ENCODE peak calls at places on chromosomes 6 and 20, in four cellular contexts. One of them, this sample, is unnamed. For H3K36me3, the result is how much of the 10 kb centered on the place peaks cover.

GRCh38 chr6:53067799-53068442 is 2.7 kb downstream of the FBXO9 start:
- DNase-seq in HCT116: no peak
- DNase-seq in transverse colon: no peak
- DNase-seq in OCI-LY7: no peak
- DNase-seq in this sample: no peak

GRCh38 chr6:129623008-129623732 is 86.8 kb downstream of the ARHGAP18 start:
- DNase-seq in HCT116: no peak
- DNase-seq in OCI-LY7: no peak
- DNase-seq in transverse colon: no peak
- DNase-seq in this sample: no peak

GRCh38 chr20:61045876-61046585 is 206.0 kb upstream of the CDH4 start:
- DNase-seq in OCI-LY7: no peak
- DNase-seq in HCT116: no peak
- DNase-seq in transverse colon: no peak
- DNase-seq in this sample: no peak

GRCh38 chr6:167737205-167737830 is 89.4 kb upstream of the AFDN start:
- DNase-seq in HCT116: no peak
- DNase-seq in OCI-LY7: no peak
- DNase-seq in transverse colon: no peak
- DNase-seq in this sample: no peak

GRCh38 chr6:41025966-41026365 is 13.1 kb downstream of the UNC5CL start:
- DNase-seq in HCT116: no peak
- DNase-seq in OCI-LY7: no peak
- DNase-seq in transverse colon: no peak
- DNase-seq in this sample: no peak

GRCh38 chr20:63066506-63067265 is 59.9 kb upstream of the BHLHE23 start:
- DNase-seq in HCT116: no peak
- DNase-seq in OCI-LY7: no peak
- DNase-seq in transverse colon: no peak
- DNase-seq in this sample: no peak

GRCh38 chr6:116595247-116595646 is 21.0 kb upstream of the RSPH4A start:
- DNase-seq in OCI-LY7: no peak
- DNase-seq in HCT116: no peak
- DNase-seq in transverse colon: no peak
- DNase-seq in this sample: no peak

GRCh38 chr20:18057106-18057993 is at the start of gene OVOL2:
- DNase-seq in HCT116: peak
- DNase-seq in OCI-LY7: no peak
- DNase-seq in transverse colon: peak
- DNase-seq in this sample: no peak

GRCh38 chr6:168197636-168198301 is 118.8 kb upstream of the FRMD1 start:
- DNase-seq in OCI-LY7: no peak
- DNase-seq in transverse colon: no peak
- DNase-seq in HCT116: no peak
- DNase-seq in this sample: no peak

GRCh38 chr20:35328095-35328685 is 36.0 kb upstream of the FAM83C start:
- DNase-seq in HCT116: no peak
- DNase-seq in transverse colon: no peak
- DNase-seq in OCI-LY7: no peak
- DNase-seq in this sample: no peak

GRCh38 chr6:130366011-130366963 is at the start of gene TMEM200A:
- DNase-seq in HCT116: no peak
- DNase-seq in OCI-LY7: no peak
- DNase-seq in transverse colon: peak
- DNase-seq in this sample: peak

GRCh38 chr6:21781075-21781474 is 187.5 kb downstream of the SOX4 start:
- DNase-seq in HCT116: no peak
- DNase-seq in transverse colon: no peak
- DNase-seq in OCI-LY7: no peak
- DNase-seq in this sample: no peak

GRCh38 chr6:163536770-163537169 is 122.3 kb downstream of the QKI start:
- DNase-seq in HCT116: no peak
- DNase-seq in OCI-LY7: no peak
- DNase-seq in transverse colon: no peak
- DNase-seq in this sample: peak

GRCh38 chr6:139925894-139926641 is 551.6 kb upstream of the CITED2 start:
- DNase-seq in HCT116: no peak
- DNase-seq in transverse colon: no peak
- DNase-seq in OCI-LY7: no peak
- DNase-seq in this sample: no peak

GRCh38 chr6:53043626-53044025 is 21.6 kb upstream of the FBXO9 start:
- DNase-seq in transverse colon: no peak
- DNase-seq in OCI-LY7: no peak
- DNase-seq in HCT116: no peak
- DNase-seq in this sample: no peak

GRCh38 chr6:167475947-167476346 is 151.1 kb downstream of the TTLL2 start:
- DNase-seq in transverse colon: no peak
- DNase-seq in OCI-LY7: no peak
- DNase-seq in HCT116: no peak
- DNase-seq in this sample: no peak

GRCh38 chr6:53513519-53513966 is 31.4 kb downstream of the GCLC start:
- DNase-seq in OCI-LY7: no peak
- DNase-seq in HCT116: no peak
- DNase-seq in transverse colon: no peak
- DNase-seq in this sample: no peak

GRCh38 chr20:57256908-57257307 is 9.5 kb downstream of the BMP7 start:
- DNase-seq in OCI-LY7: no peak
- DNase-seq in transverse colon: no peak
- DNase-seq in HCT116: no peak
- DNase-seq in this sample: no peak
- TF ChIP-seq CTCF in OCI-LY7: peak
- TF ChIP-seq CTCF in transverse colon: no peak
- TF ChIP-seq CTCF in HCT116: no peak
- TF ChIP-seq CTCF in this sample: no peak

DNA sequence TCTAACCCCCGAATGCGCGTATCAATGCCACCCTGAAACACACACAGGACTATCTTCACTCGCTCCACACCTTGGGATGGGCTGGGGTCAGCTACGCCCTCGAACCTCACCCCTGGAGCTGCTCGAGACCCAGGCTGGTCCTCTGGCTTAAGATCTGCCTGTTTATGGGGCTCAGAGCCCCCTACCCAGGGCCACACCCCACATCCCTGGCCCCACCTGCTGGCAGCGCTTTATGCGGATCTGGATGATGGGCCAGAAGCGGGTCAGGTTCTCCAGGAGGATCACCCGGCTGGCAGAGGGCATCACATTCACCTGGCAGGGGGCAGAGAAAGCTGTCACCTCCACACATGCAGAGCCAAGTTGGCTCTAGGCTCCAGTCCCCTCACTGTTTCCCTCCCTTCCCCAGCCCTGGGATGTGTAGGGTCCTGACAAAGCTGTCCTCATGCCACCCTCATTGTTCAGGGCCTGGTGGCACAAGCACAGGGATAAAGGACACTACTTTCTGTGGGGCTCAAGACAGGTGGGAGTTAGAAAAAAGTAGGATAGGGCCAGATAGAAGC is 8.2 kb downstream of the CUL7 start:
- DNase-seq in OCI-LY7: no peak
- DNase-seq in HCT116: no peak
- DNase-seq in transverse colon: no peak
- DNase-seq in this sample: no peak
- H3K36me3 ChIP-seq in OCI-LY7: under half
- H3K36me3 ChIP-seq in HCT116: under half
- H3K36me3 ChIP-seq in transverse colon: under half
- H3K36me3 ChIP-seq in this sample: under half

GRCh38 chr6:30820196-30820595 is 64.1 kb upstream of the DDR1 start:
- DNase-seq in HCT116: peak
- DNase-seq in OCI-LY7: no peak
- DNase-seq in transverse colon: peak
- DNase-seq in this sample: peak
- TF ChIP-seq CTCF in HCT116: peak
- TF ChIP-seq CTCF in OCI-LY7: no peak
- TF ChIP-seq CTCF in transverse colon: peak
- TF ChIP-seq CTCF in this sample: no peak

DNA sequence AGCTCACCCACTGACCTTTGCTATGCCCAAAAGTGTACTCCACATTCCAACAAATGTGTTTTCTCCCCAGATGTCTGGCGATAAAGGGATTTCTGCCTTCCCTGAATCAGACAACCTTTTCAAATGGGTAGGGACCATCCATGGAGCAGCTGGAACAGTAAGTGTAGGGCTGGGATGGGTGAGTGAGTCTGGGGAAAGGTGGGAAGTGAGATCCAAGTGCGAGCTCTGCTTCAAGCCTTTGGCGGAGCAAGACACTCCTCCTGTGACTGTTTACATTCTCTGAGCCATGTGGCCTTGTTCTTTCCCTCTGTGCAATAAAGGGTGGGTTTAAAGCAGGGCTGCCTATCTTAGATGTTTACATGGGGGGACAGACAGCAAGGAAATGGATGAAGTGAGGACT is 1.9 kb downstream of the UBE2C start:
- DNase-seq in transverse colon: no peak
- DNase-seq in OCI-LY7: no peak
- DNase-seq in HCT116: no peak
- DNase-seq in this sample: no peak
- H3K36me3 ChIP-seq in transverse colon: under half
- H3K36me3 ChIP-seq in OCI-LY7: half or more
- H3K36me3 ChIP-seq in HCT116: half or more
- H3K36me3 ChIP-seq in this sample: under half

GRCh38 chr6:71194730-71195129 is 93.9 kb upstream of the OGFRL1 start:
- DNase-seq in OCI-LY7: no peak
- DNase-seq in HCT116: no peak
- DNase-seq in transverse colon: no peak
- DNase-seq in this sample: no peak
- TF ChIP-seq CTCF in OCI-LY7: no peak
- TF ChIP-seq CTCF in HCT116: no peak
- TF ChIP-seq CTCF in transverse colon: no peak
- TF ChIP-seq CTCF in this sample: no peak

DNA sequence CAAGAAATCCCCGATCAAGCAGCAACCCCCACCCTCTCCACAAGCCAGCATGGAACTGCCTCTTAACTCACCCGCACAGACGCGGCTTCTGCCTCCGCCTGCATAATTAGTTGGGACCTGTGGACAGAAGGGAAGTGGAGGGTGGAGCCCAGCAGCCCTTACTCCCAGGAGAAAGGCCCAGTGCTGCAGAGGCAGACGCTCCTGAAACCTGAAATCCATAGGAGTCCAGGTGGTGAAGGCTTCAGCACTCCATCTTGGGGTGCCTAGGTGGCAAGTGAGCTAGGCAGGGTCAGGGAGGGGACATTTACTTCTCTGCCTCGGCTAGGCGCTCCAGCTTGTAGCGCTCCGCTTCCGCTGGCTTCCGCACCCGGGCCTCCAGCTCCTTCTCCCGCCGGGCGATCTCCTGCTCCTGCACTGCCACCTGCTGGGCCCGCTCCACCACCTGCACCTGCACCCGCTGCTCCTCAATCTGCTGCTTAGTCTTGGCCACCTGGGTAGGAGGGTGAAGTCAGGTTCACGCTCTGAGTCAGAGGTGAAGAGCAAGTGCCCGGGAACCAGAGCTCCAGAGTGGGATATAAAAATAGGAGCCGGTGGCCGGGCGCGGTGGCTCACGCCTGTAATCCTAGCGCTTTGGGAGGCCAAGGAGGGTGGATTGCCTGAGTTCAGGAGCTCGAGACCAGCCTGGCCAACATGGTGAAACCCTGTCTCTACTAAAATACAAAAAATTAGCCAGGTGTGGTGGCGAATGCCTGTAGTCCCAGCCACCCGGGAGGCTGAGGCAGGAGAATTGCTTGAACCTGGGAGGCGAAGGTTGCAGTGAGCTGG is 10.7 kb downstream of the TUBB start:
- DNase-seq in OCI-LY7: peak
- DNase-seq in transverse colon: peak
- DNase-seq in HCT116: peak
- DNase-seq in this sample: peak
- H3K36me3 ChIP-seq in OCI-LY7: half or more
- H3K36me3 ChIP-seq in transverse colon: under half
- H3K36me3 ChIP-seq in HCT116: under half
- H3K36me3 ChIP-seq in this sample: half or more

GRCh38 chr6:156618600-156619205 is 158.5 kb upstream of the ARID1B start:
- DNase-seq in transverse colon: no peak
- DNase-seq in HCT116: no peak
- DNase-seq in OCI-LY7: no peak
- DNase-seq in this sample: no peak
- TF ChIP-seq CTCF in transverse colon: no peak
- TF ChIP-seq CTCF in HCT116: no peak
- TF ChIP-seq CTCF in OCI-LY7: no peak
- TF ChIP-seq CTCF in this sample: no peak

DNA sequence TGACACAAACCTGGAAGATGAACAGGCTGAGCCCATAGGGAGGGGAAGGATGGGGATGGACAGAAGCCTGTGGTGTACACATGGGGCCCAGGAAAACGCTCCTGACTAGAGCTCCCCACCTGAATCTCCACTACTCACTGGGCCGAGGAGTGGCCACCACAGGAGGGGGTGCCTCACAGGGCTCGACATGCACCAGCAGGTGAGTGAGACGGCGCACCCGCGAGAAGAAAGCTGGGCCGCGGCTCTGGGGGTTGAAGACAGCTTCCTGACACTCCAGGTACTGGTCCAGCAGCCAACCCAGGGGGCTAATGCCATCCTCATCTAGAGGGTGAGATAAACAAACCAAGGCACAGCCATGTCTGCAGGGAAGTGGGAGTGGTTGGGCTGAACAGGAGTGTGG is 10.3 kb downstream of the CUL7 start:
- DNase-seq in transverse colon: no peak
- DNase-seq in OCI-LY7: no peak
- DNase-seq in HCT116: no peak
- DNase-seq in this sample: no peak
- H3K36me3 ChIP-seq in transverse colon: under half
- H3K36me3 ChIP-seq in OCI-LY7: under half
- H3K36me3 ChIP-seq in HCT116: under half
- H3K36me3 ChIP-seq in this sample: half or more

GRCh38 chr6:36368921-36369880 is 18.3 kb downstream of the ETV7 start:
- DNase-seq in OCI-LY7: no peak
- DNase-seq in HCT116: no peak
- DNase-seq in transverse colon: no peak
- DNase-seq in this sample: no peak
- TF ChIP-seq CTCF in OCI-LY7: no peak
- TF ChIP-seq CTCF in HCT116: no peak
- TF ChIP-seq CTCF in transverse colon: no peak
- TF ChIP-seq CTCF in this sample: no peak

DNA sequence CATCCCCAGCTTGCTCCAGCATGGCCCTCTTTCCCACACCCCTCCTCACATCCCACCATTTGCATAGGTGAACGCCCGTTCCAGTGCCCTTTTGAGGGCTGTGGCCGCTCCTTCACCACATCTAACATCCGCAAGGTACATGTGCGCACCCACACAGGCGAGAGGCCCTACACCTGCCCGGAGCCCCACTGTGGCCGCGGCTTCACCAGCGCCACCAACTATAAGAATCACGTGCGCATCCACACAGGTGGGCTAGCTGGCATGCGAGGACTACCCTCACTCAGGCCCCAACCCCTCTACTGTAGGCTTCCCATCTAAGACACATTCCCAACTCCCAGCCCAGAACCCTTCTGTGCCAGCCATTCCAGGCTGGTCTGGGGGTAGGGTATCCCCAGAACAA is 6.1 kb upstream of the DEF6 start:
- DNase-seq in OCI-LY7: no peak
- DNase-seq in HCT116: no peak
- DNase-seq in transverse colon: no peak
- DNase-seq in this sample: no peak
- H3K36me3 ChIP-seq in OCI-LY7: half or more
- H3K36me3 ChIP-seq in HCT116: under half
- H3K36me3 ChIP-seq in transverse colon: under half
- H3K36me3 ChIP-seq in this sample: half or more

This sample was measured in adrenal gland.